ENCODE peak calls at places on chromosomes 1 and 21, in five cellular contexts. One of them, this sample, is unnamed.

GRCh38 chr1:168291222-168291824 is 10.6 kb downstream of the TBX19 start:
- DNase-seq in A549: no peak
- DNase-seq in NB4: no peak
- DNase-seq in IMR-90: no peak
- DNase-seq in lower leg skin: no peak
- DNase-seq in this sample: no peak

GRCh38 chr1:81221564-81221963 is 579.2 kb upstream of the ADGRL2 start:
- DNase-seq in IMR-90: no peak
- DNase-seq in lower leg skin: no peak
- DNase-seq in A549: no peak
- DNase-seq in NB4: no peak
- DNase-seq in this sample: no peak

GRCh38 chr1:72178266-72178665 is 104.1 kb downstream of the NEGR1 start:
- DNase-seq in NB4: no peak
- DNase-seq in A549: no peak
- DNase-seq in IMR-90: peak
- DNase-seq in lower leg skin: no peak
- DNase-seq in this sample: no peak

GRCh38 chr1:203464226-203464625 is 11.4 kb upstream of the PRELP start:
- DNase-seq in IMR-90: no peak
- DNase-seq in A549: no peak
- DNase-seq in lower leg skin: no peak
- DNase-seq in NB4: no peak
- DNase-seq in this sample: peak

GRCh38 chr1:29305943-29306342 is 69.6 kb downstream of the PTPRU start:
- DNase-seq in A549: no peak
- DNase-seq in NB4: no peak
- DNase-seq in lower leg skin: no peak
- DNase-seq in IMR-90: peak
- DNase-seq in this sample: no peak

GRCh38 chr1:27117733-27118439 is 37.0 kb downstream of the SLC9A1 start:
- DNase-seq in IMR-90: peak
- DNase-seq in NB4: no peak
- DNase-seq in lower leg skin: no peak
- DNase-seq in A549: no peak
- DNase-seq in this sample: no peak

GRCh38 chr1:201883786-201884185 is 4.9 kb upstream of the SHISA4 start:
- DNase-seq in NB4: peak
- DNase-seq in IMR-90: peak
- DNase-seq in lower leg skin: peak
- DNase-seq in A549: no peak
- DNase-seq in this sample: peak

GRCh38 chr1:147735423-147735822 is 25.0 kb downstream of the GJA5 start:
- DNase-seq in lower leg skin: no peak
- DNase-seq in NB4: no peak
- DNase-seq in A549: no peak
- DNase-seq in IMR-90: no peak
- DNase-seq in this sample: no peak

GRCh38 chr1:152481869-152482664 is 28.5 kb upstream of the LCE5A start:
- DNase-seq in NB4: no peak
- DNase-seq in A549: no peak
- DNase-seq in IMR-90: no peak
- DNase-seq in lower leg skin: no peak
- DNase-seq in this sample: no peak

GRCh38 chr1:34906756-34907155 is 22.7 kb downstream of the DLGAP3 start:
- DNase-seq in lower leg skin: no peak
- DNase-seq in IMR-90: no peak
- DNase-seq in A549: no peak
- DNase-seq in NB4: no peak
- DNase-seq in this sample: no peak

GRCh38 chr1:150366416-150367296 is 2.7 kb downstream of the RPRD2 start:
- DNase-seq in IMR-90: peak
- DNase-seq in lower leg skin: no peak
- DNase-seq in A549: no peak
- DNase-seq in NB4: peak
- DNase-seq in this sample: no peak

GRCh38 chr1:85581138-85581801 is 709 bp downstream of the CCN1 start:
- DNase-seq in IMR-90: peak
- DNase-seq in NB4: no peak
- DNase-seq in lower leg skin: no peak
- DNase-seq in A549: peak
- DNase-seq in this sample: peak

GRCh38 chr1:6066680-6067079 is 21.0 kb downstream of the KCNAB2 start:
- DNase-seq in NB4: no peak
- DNase-seq in lower leg skin: no peak
- DNase-seq in A549: no peak
- DNase-seq in IMR-90: no peak
- DNase-seq in this sample: no peak

GRCh38 chr21:46195595-46196195 is 11.4 kb upstream of the SPATC1L start:
- DNase-seq in A549: no peak
- DNase-seq in lower leg skin: no peak
- DNase-seq in IMR-90: no peak
- DNase-seq in NB4: no peak
- DNase-seq in this sample: peak

GRCh38 chr1:170807432-170807831 is 127.9 kb upstream of the MROH9 start:
- DNase-seq in IMR-90: peak
- DNase-seq in NB4: no peak
- DNase-seq in A549: no peak
- DNase-seq in lower leg skin: no peak
- DNase-seq in this sample: no peak

GRCh38 chr1:6329851-6330250 is 63.7 kb downstream of the ACOT7 start:
- DNase-seq in A549: no peak
- DNase-seq in lower leg skin: no peak
- DNase-seq in NB4: no peak
- DNase-seq in IMR-90: peak
- DNase-seq in this sample: no peak

GRCh38 chr21:36909901-36910561 is 56.4 kb downstream of the HLCS start:
- DNase-seq in lower leg skin: no peak
- DNase-seq in IMR-90: peak
- DNase-seq in A549: peak
- DNase-seq in NB4: peak
- DNase-seq in this sample: no peak

GRCh38 chr21:33896691-33897090 is 18.9 kb downstream of the ATP5PO start:
- DNase-seq in lower leg skin: no peak
- DNase-seq in IMR-90: no peak
- DNase-seq in NB4: no peak
- DNase-seq in A549: no peak
- DNase-seq in this sample: no peak

GRCh38 chr1:229119876-229120275 is 151.0 kb upstream of the RAB4A start:
- DNase-seq in NB4: no peak
- DNase-seq in lower leg skin: no peak
- DNase-seq in A549: no peak
- DNase-seq in IMR-90: peak
- DNase-seq in this sample: no peak

GRCh38 chr21:26519142-26519541 is 53.9 kb downstream of the CYYR1 start:
- DNase-seq in IMR-90: no peak
- DNase-seq in A549: no peak
- DNase-seq in NB4: no peak
- DNase-seq in lower leg skin: no peak
- DNase-seq in this sample: no peak

GRCh38 chr1:211549092-211549749 is 29.7 kb downstream of the SLC30A1 start:
- DNase-seq in lower leg skin: no peak
- DNase-seq in A549: no peak
- DNase-seq in NB4: no peak
- DNase-seq in IMR-90: no peak
- DNase-seq in this sample: no peak

GRCh38 chr1:154353460-154353904 is 28.2 kb downstream of the ATP8B2 start:
- DNase-seq in IMR-90: peak
- DNase-seq in NB4: peak
- DNase-seq in A549: no peak
- DNase-seq in lower leg skin: no peak
- DNase-seq in this sample: no peak

GRCh38 chr1:110003747-110004428 is 19.3 kb downstream of the AHCYL1 start:
- DNase-seq in lower leg skin: peak
- DNase-seq in A549: peak
- DNase-seq in NB4: peak
- DNase-seq in IMR-90: peak
- DNase-seq in this sample: peak

GRCh38 chr1:161209790-161210409 is 5.2 kb upstream of the FCER1G start:
- DNase-seq in IMR-90: peak
- DNase-seq in lower leg skin: peak
- DNase-seq in A549: peak
- DNase-seq in NB4: peak
- DNase-seq in this sample: peak
- TF ChIP-seq CTCF in IMR-90: peak
- TF ChIP-seq CTCF in lower leg skin: no peak
- TF ChIP-seq CTCF in A549: peak
- TF ChIP-seq CTCF in NB4: peak
- TF ChIP-seq CTCF in this sample: peak

GRCh38 chr1:78143152-78143551 is 97.4 kb downstream of the GIPC2 start:
- DNase-seq in A549: no peak
- DNase-seq in IMR-90: no peak
- DNase-seq in lower leg skin: no peak
- DNase-seq in NB4: peak
- DNase-seq in this sample: no peak
- TF ChIP-seq POLR2A in A549: no peak
- TF ChIP-seq POLR2A in IMR-90: no peak
- TF ChIP-seq POLR2A in lower leg skin: no peak
- TF ChIP-seq POLR2A in NB4: no peak
- TF ChIP-seq POLR2A in this sample: no peak

DNA sequence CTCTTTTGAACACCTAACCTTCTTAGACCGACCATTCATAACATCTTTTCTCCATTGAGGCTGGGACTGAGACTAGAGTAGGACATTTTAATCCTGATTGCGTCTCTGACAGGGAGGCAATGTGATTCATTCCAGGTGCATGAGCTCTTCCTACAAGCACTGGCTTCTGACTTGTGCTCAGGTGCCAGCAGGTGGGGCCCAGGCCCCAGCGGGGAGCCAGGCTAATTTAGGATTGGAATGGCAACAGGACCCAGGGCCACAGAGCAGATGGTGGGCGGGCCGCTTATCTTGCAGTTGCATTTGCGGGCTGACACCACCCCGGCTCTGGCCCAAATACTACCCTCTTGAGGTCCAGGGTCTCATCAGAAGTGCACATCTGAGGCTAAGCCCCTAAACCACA is 4.1 kb downstream of the GPA33 start:
- DNase-seq in NB4: no peak
- DNase-seq in lower leg skin: no peak
- DNase-seq in A549: no peak
- DNase-seq in IMR-90: no peak
- DNase-seq in this sample: no peak
- TF ChIP-seq CTCF in NB4: no peak
- TF ChIP-seq CTCF in lower leg skin: no peak
- TF ChIP-seq CTCF in A549: no peak
- TF ChIP-seq CTCF in IMR-90: no peak
- TF ChIP-seq CTCF in this sample: no peak

DNA sequence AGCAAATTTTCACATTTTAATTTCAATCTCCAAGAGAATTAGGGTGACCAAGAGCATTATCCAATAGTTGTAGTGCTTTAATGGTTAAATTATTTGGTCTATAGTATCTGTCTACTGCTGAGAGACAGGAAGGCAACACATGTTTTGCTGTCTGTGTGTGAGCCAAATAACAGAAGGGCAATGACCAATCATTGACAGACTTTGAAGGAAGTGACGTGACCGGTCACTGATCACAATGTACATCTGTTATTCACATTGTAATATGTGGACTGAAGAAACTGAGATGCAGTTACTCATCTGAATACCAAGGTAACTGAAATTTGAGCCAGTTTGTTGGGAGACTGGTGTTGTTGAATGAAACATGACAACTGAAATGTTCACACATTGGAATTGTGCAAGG is 196.7 kb downstream of the LRRC40 start:
- DNase-seq in IMR-90: no peak
- DNase-seq in A549: no peak
- DNase-seq in lower leg skin: no peak
- DNase-seq in NB4: no peak
- DNase-seq in this sample: no peak
- TF ChIP-seq POLR2A in IMR-90: no peak
- TF ChIP-seq POLR2A in A549: no peak
- TF ChIP-seq POLR2A in lower leg skin: no peak
- TF ChIP-seq POLR2A in NB4: no peak
- TF ChIP-seq POLR2A in this sample: no peak

DNA sequence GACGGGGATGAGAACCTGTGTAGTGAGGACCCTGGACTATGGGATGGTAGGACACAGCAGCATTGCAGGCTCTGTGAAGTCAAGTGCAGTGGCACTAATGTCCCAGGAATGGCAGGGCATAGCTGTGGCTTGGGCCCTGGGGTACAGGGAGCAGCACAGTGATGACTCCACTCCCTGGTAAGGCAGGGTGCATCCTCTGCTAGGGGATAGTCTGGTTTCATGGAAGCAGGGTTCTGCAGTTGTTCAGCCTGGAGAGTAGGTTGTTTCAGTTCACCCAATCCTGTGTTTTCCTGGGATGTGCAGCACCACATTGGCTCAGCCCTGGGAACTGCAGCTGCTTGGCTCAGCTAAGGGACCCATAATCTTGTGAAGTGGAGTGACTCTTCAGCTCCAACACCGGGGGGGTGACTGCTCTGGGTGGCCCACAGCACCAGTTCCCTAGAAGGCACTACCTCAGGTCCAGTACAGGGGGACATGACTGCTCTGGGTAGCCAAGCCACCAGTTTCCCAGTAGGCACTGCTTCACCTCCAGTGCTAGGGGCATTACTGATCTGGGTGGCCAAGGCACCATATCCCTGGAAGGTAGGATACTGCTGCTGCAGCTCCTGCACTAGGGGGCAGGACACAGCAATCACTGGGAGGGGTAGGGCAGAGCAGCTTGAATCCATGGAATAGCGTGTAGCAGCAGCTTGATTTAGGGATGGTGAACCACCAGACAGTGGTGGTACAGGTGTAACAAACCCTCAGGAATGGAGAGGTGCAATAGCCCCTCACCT is 15.3 kb upstream of the C1orf185 start:
- DNase-seq in NB4: no peak
- DNase-seq in IMR-90: no peak
- DNase-seq in lower leg skin: no peak
- DNase-seq in A549: no peak
- DNase-seq in this sample: no peak
- TF ChIP-seq CTCF in NB4: no peak
- TF ChIP-seq CTCF in IMR-90: no peak
- TF ChIP-seq CTCF in lower leg skin: no peak
- TF ChIP-seq CTCF in A549: no peak
- TF ChIP-seq CTCF in this sample: no peak

GRCh38 chr1:116908266-116908665 is 1.4 kb upstream of the PTGFRN start:
- DNase-seq in NB4: no peak
- DNase-seq in lower leg skin: no peak
- DNase-seq in A549: no peak
- DNase-seq in IMR-90: no peak
- DNase-seq in this sample: no peak

GRCh38 chr1:116908821-116909510 is 750 bp upstream of the PTGFRN start:
- DNase-seq in A549: no peak
- DNase-seq in IMR-90: no peak
- DNase-seq in lower leg skin: no peak
- DNase-seq in NB4: no peak
- DNase-seq in this sample: no peak

GRCh38 chr1:116910379-116911165 is 856 bp downstream of the PTGFRN start:
- DNase-seq in A549: peak
- DNase-seq in IMR-90: no peak
- DNase-seq in NB4: peak
- DNase-seq in lower leg skin: no peak
- DNase-seq in this sample: peak

GRCh38 chr1:116911166-116911553 is 1.4 kb downstream of the PTGFRN start:
- DNase-seq in NB4: peak
- DNase-seq in lower leg skin: no peak
- DNase-seq in IMR-90: no peak
- DNase-seq in A549: no peak
- DNase-seq in this sample: peak

GRCh38 chr1:116909511-116910378 is at the start of gene PTGFRN:
- DNase-seq in NB4: peak
- DNase-seq in lower leg skin: no peak
- DNase-seq in IMR-90: peak
- DNase-seq in A549: peak
- DNase-seq in this sample: peak
- TF ChIP-seq POLR2A in NB4: no peak
- TF ChIP-seq POLR2A in lower leg skin: no peak
- TF ChIP-seq POLR2A in IMR-90: no peak
- TF ChIP-seq POLR2A in A549: no peak
- TF ChIP-seq POLR2A in this sample: peak

This sample was measured in uterus.